ENCODE peak calls at places on chromosomes 12 and 14, in five cellular contexts. M is T-helper 1 cell; C is NCI-H2171 treated with DMSO at 0.1 percent for 48 hours; F is activated naive CD8-positive, alpha-beta T cell treated with anti-CD3 and anti-CD28 coated beads, Interleukin-2, amount 50 U/mL, for 24 hours; Z is IMR-90. G is an unnamed sample.

GRCh38 chr14:82387699-82388098 is 854.0 kb upstream of the SEL1L start:
- DNase-seq in M (no peak), C (no peak), F (no peak), Z (no peak), G (no peak)

GRCh38 chr12:90515199-90516175 is 439.5 kb downstream of the CCER1 start:
- DNase-seq in M (peak), C (no peak), F (no peak), Z (peak), G (no peak)

GRCh38 chr12:124656947-124657434 is 89.6 kb upstream of the NCOR2 start:
- DNase-seq in M (no peak), C (no peak), F (no peak), Z (no peak), G (no peak)

GRCh38 chr14:59182641-59183040 is 5.8 kb upstream of the DAAM1 start:
- DNase-seq in M (no peak), C (no peak), F (no peak), Z (no peak), G (no peak)

GRCh38 chr12:121287267-121287954 is 9.1 kb downstream of the CAMKK2 start:
- DNase-seq in M (no peak), C (no peak), F (no peak), Z (peak), G (no peak)

GRCh38 chr14:78752789-78753188 is 582.6 kb downstream of the NRXN3 start:
- DNase-seq in M (no peak), C (no peak), F (no peak), Z (no peak), G (peak)

GRCh38 chr12:103839103-103839502 is 1.9 kb downstream of the NT5DC3 start:
- DNase-seq in M (no peak), C (no peak), F (no peak), Z (no peak), G (no peak)

GRCh38 chr12:79955561-79955960 is 20.7 kb upstream of the PPP1R12A start:
- DNase-seq in M (no peak), C (no peak), F (no peak), Z (no peak), G (no peak)

GRCh38 chr12:108341854-108342847 is 3.0 kb upstream of the CMKLR1 start:
- DNase-seq in M (no peak), C (no peak), F (no peak), Z (no peak), G (no peak)

GRCh38 chr12:90449611-90450010 is 505.4 kb downstream of the CCER1 start:
- DNase-seq in M (no peak), C (no peak), F (no peak), Z (no peak), G (no peak)

GRCh38 chr14:67738740-67739504 is 37.2 kb downstream of the RDH12 start:
- DNase-seq in M (no peak), C (peak), F (no peak), Z (peak), G (no peak)

GRCh38 chr12:110893956-110894355 is 26.4 kb downstream of the MYL2 start:
- DNase-seq in M (no peak), C (no peak), F (no peak), Z (no peak), G (no peak)

GRCh38 chr12:10940389-10940788 is 1.3 kb upstream of the TAS2R14 start:
- DNase-seq in M (no peak), C (no peak), F (no peak), Z (peak), G (no peak)

GRCh38 chr12:8644345-8645248 is 18.0 kb downstream of the MFAP5 start:
- DNase-seq in M (peak), C (no peak), F (peak), Z (no peak), G (no peak)

GRCh38 chr12:59149995-59150642 is 229.8 kb upstream of the LRIG3 start:
- DNase-seq in M (peak), C (peak), F (no peak), Z (peak), G (peak)

GRCh38 chr12:75872762-75873161 is 158.8 kb downstream of the PHLDA1 start:
- DNase-seq in M (no peak), C (no peak), F (no peak), Z (no peak), G (no peak)

GRCh38 chr12:131028587-131029338 is 75.1 kb downstream of the ADGRD1 start:
- DNase-seq in M (no peak), C (no peak), F (no peak), Z (no peak), G (no peak)

GRCh38 chr12:109595321-109595902 is 21.8 kb downstream of the MVK start:
- DNase-seq in M (peak), C (no peak), F (peak), Z (no peak), G (no peak)

GRCh38 chr14:99394602-99395001 is 86.1 kb downstream of the SETD3 start:
- DNase-seq in M (no peak), C (no peak), F (no peak), Z (no peak), G (no peak)

GRCh38 chr14:50718949-50719348 is 50.8 kb upstream of the SAV1 start:
- DNase-seq in M (no peak), C (no peak), F (no peak), Z (no peak), G (no peak)

GRCh38 chr14:37585971-37586759 is 8.9 kb downstream of the FOXA1 start:
- DNase-seq in M (no peak), C (no peak), F (no peak), Z (no peak), G (peak)

GRCh38 chr14:75003250-75004027 is 718 bp downstream of the EIF2B2 start:
- DNase-seq in M (peak), C (no peak), F (no peak), Z (no peak), G (peak)

GRCh38 chr12:113231275-113232231 is 10.3 kb downstream of the TPCN1 start:
- DNase-seq in M (no peak), C (peak), F (no peak), Z (peak), G (no peak)

GRCh38 chr12:6367065-6367968 is 8.0 kb downstream of the SCNN1A start:
- DNase-seq in M (peak), C (peak), F (no peak), Z (peak), G (no peak)

GRCh38 chr12:83559650-83560049 is 872.9 kb downstream of the TMTC2 start:
- DNase-seq in M (no peak), C (no peak), F (no peak), Z (no peak), G (no peak)

GRCh38 chr12:96241484-96242256 is 47.5 kb downstream of the ELK3 start:
- DNase-seq in M (peak), C (peak), F (peak), Z (peak), G (no peak)

GRCh38 chr12:53051881-53052412 is 2.1 kb downstream of the TNS2 start:
- DNase-seq in M (no peak), C (no peak), F (no peak), Z (no peak), G (no peak)

GRCh38 chr12:86574143-86574542 is 318.0 kb upstream of the MGAT4C start:
- DNase-seq in M (no peak), C (no peak), F (no peak), Z (no peak), G (no peak)

GRCh38 chr12:15014708-15015107 is 41.9 kb downstream of the PDE6H start:
- DNase-seq in M (no peak), C (no peak), F (no peak), Z (no peak), G (no peak)

GRCh38 chr12:96136720-96137378 is 57.3 kb upstream of the ELK3 start:
- DNase-seq in M (peak), C (no peak), F (no peak), Z (peak), G (no peak)

GRCh38 chr12:11807453-11807852 is 158.0 kb downstream of the ETV6 start:
- DNase-seq in M (no peak), C (no peak), F (no peak), Z (no peak), G (peak)

GRCh38 chr12:93325855-93326254 is 51.9 kb upstream of the NUDT4 start:
- DNase-seq in M (no peak), C (no peak), F (no peak), Z (peak), G (no peak)

GRCh38 chr14:89973234-89973823 is 17.6 kb downstream of the TDP1 start:
- DNase-seq in M (peak), C (peak), F (peak), Z (peak), G (peak)

G was measured in NCI-H1417.